ENCODE peak calls at places on chromosomes 16 and 17, in eight cellular contexts. O is hepatocyte, K is uterus, P is GM12878, D is thoracic aorta, H is small intestine, R is endothelial cell of umbilical vein, A is sigmoid colon. C is an unnamed sample.

GRCh38 chr17:47120521-47121095 is 68.5 kb downstream of the CDC27 start:
- DNase-seq in H (no peak), O (no peak), D (no peak), R (no peak), P (no peak), K (no peak), A (no peak), C (no peak)

GRCh38 chr16:80084614-80085013 is 456.2 kb upstream of the DYNLRB2 start:
- DNase-seq in K (peak; percentile 62), O (peak; percentile 88), R (no peak), D (no peak), A (peak; percentile 82), P (no peak), H (peak; percentile 78), C (no peak)

GRCh38 chr16:77723108-77723514 is 797 bp downstream of the NUDT7 start:
- DNase-seq in O (peak; percentile 35), D (no peak), R (peak; percentile 43), A (peak; percentile 65), P (no peak), H (no peak), K (peak; percentile 18), C (no peak)

GRCh38 chr16:83145297-83145696 is 518.5 kb downstream of the CDH13 start:
- DNase-seq in D (no peak), O (no peak), K (no peak), A (no peak), H (no peak), R (no peak), P (no peak), C (no peak)

GRCh38 chr16:85412911-85413520 is 200.1 kb upstream of the GSE1 start:
- DNase-seq in D (no peak), A (peak; percentile 60), O (no peak), K (no peak), H (no peak), R (no peak), P (no peak), C (peak; percentile 64)

GRCh38 chr17:73465130-73465529 is 153.3 kb upstream of the CDC42EP4 start:
- DNase-seq in H (no peak), R (no peak), A (no peak), D (no peak), K (no peak), O (no peak), P (no peak), C (no peak)

GRCh38 chr16:23348579-23349469 is 46.7 kb downstream of the SCNN1B start:
- DNase-seq in R (no peak), O (no peak), P (no peak), H (no peak), K (no peak), A (peak; percentile 26), D (no peak), C (no peak)

GRCh38 chr17:39612291-39612894 is 4.7 kb upstream of the NEUROD2 start:
- DNase-seq in K (no peak), D (no peak), H (no peak), O (no peak), P (no peak), R (no peak), A (no peak), C (no peak)

GRCh38 chr17:45101546-45101882 is 30.8 kb downstream of the PLCD3 start:
- DNase-seq in O (no peak), P (no peak), D (no peak), R (no peak), A (no peak), K (no peak), H (no peak), C (no peak)

GRCh38 chr17:40992666-40993065 is 1.3 kb downstream of the KRTAP3-3 start:
- DNase-seq in H (peak; percentile 10), R (no peak), O (no peak), P (no peak), A (no peak), D (no peak), K (no peak), C (no peak)

GRCh38 chr17:76511562-76512365 is 10.5 kb upstream of the RHBDF2 start:
- DNase-seq in H (no peak), D (no peak), K (no peak), P (no peak), A (no peak), O (no peak), R (no peak), C (no peak)

GRCh38 chr16:19860146-19861030 is 24.3 kb downstream of the GPRC5B start:
- DNase-seq in D (no peak), P (no peak), H (no peak), R (no peak), K (no peak), A (peak; percentile 19), O (peak; percentile 39), C (no peak)

GRCh38 chr17:1573932-1574696 is 11.5 kb upstream of the PITPNA start:
- DNase-seq in P (no peak), O (peak; percentile 94), D (peak; percentile 55), R (peak; percentile 76), K (peak; percentile 84), A (peak; percentile 94), H (peak; percentile 79), C (peak; percentile 98)

GRCh38 chr17:27540300-27541105 is 84.3 kb downstream of the KSR1 start:
- DNase-seq in H (peak; percentile 74), D (peak; percentile 66), R (no peak), K (peak; percentile 86), O (peak; percentile 86), P (no peak), A (peak; percentile 96), C (peak; percentile 92)

GRCh38 chr16:28482026-28482425 is 9.8 kb downstream of the CLN3 start:
- DNase-seq in P (no peak), D (no peak), K (no peak), A (no peak), O (no peak), R (no peak), H (no peak), C (no peak)

GRCh38 chr17:59512844-59513383 is 52.5 kb upstream of the DHX40 start:
- DNase-seq in R (no peak), A (no peak), K (no peak), D (no peak), H (no peak), O (no peak), P (no peak), C (no peak)

GRCh38 chr16:2829501-2830354 is at the start of gene ZG16B:
- DNase-seq in A (no peak), P (no peak), K (no peak), D (no peak), O (no peak), H (peak; percentile 58), R (no peak), C (peak; percentile 55)

GRCh38 chr16:77834600-77834963 is 46.2 kb downstream of the VAT1L start:
- DNase-seq in H (no peak), A (no peak), O (peak; percentile 49), K (no peak), D (no peak), R (no peak), P (no peak), C (no peak)

GRCh38 chr17:28727727-28728363 is 743 bp upstream of the NEK8 start:
- DNase-seq in P (peak; percentile 91), R (peak; percentile 50), H (peak; percentile 80), O (peak; percentile 86), D (no peak), A (peak; percentile 77), K (peak; percentile 51), C (peak; percentile 71)

GRCh38 chr16:6018848-6019489 is 921.4 kb upstream of the EEF2KMT start:
- DNase-seq in H (no peak), R (no peak), A (no peak), O (peak; percentile 9), D (no peak), P (no peak), K (no peak), C (no peak)

GRCh38 chr17:2755941-2756724 is 6.7 kb upstream of the CCDC92B start:
- DNase-seq in K (no peak), R (no peak), P (no peak), H (no peak), D (no peak), A (no peak), O (peak; percentile 37), C (no peak)

GRCh38 chr17:2357931-2358434 is 20.7 kb downstream of the SGSM2 start:
- DNase-seq in O (no peak), D (no peak), R (no peak), P (no peak), A (no peak), K (no peak), H (no peak), C (no peak)

GRCh38 chr16:68526143-68526781 is 12.8 kb upstream of the ZFP90 start:
- DNase-seq in H (no peak), D (no peak), P (no peak), A (no peak), R (no peak), K (no peak), O (no peak), C (no peak)

GRCh38 chr17:44132275-44132821 is 8.9 kb upstream of the HDAC5 start:
- DNase-seq in P (no peak), H (no peak), O (no peak), R (no peak), K (no peak), D (no peak), A (no peak), C (no peak)

GRCh38 chr16:89538286-89538685 is 22.2 kb upstream of the RPL13 start:
- DNase-seq in D (no peak), K (no peak), R (no peak), A (no peak), P (no peak), H (no peak), O (no peak), C (no peak)
- H3K36me3 ChIP-seq in D (peaks cover 48% of the 10 kb centered on the region), K (no peaks in the 10 kb centered on the region), R (no peaks in the 10 kb centered on the region), A (peaks cover 44% of the 10 kb centered on the region), P (peaks cover 18% of the 10 kb centered on the region), H (peaks cover 14% of the 10 kb centered on the region), O (no peaks in the 10 kb centered on the region), C (no peaks in the 10 kb centered on the region)

GRCh38 chr17:81406117-81406953 is 11.1 kb downstream of the BAHCC1 start:
- DNase-seq in D (no peak), K (peak; percentile 78), O (no peak), P (no peak), A (no peak), R (no peak), H (no peak), C (no peak)
- H3K4me3 ChIP-seq in D (peak overlapping the region; percentile 58), K (peak overlapping the region; percentile 1), O (no peak overlapping the region), P (no peak overlapping the region), A (peak overlapping the region; percentile 3), R (no peak overlapping the region), H (no peak overlapping the region), C (no peak overlapping the region)

GRCh38 chr16:87705780-87706277 is 60.0 kb downstream of the KLHDC4 start:
- DNase-seq in D (no peak), A (no peak), O (peak; percentile 42), P (no peak), K (no peak), R (no peak), H (no peak), C (peak; percentile 80)
- H3K36me3 ChIP-seq in D (peaks cover 42% of the 10 kb centered on the region), A (peaks cover 10% of the 10 kb centered on the region), O (no peaks in the 10 kb centered on the region), P (peaks cover 11% of the 10 kb centered on the region), K (no peaks in the 10 kb centered on the region), R (peaks cover under 1% of the 10 kb centered on the region), H (peaks cover 15% of the 10 kb centered on the region), C (peaks cover 79% of the 10 kb centered on the region)

DNA sequence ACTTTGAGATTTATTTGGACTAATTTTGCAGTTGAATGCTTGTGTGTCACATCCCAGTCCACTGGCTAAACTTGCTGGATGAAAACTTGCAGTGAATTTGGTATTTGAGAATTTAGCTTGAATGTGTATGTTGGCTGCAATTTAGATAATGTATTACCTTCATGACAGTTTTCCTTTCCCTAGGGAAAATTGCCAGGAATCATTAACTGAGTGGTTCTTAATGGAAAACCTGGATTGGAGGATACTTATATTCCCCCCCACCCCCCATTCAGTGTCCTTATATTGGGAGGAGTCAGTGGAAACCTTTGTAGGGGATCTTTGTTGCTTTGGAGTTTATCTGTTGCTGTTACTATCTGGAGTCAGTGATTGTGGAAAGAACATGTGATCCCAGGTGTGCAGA is 67.6 kb downstream of the KPNA2 start:
- DNase-seq in H (no peak), K (no peak), A (no peak), O (no peak), P (no peak), R (peak; percentile 28), D (no peak), C (no peak)
- H3K4me3 ChIP-seq in H (no peak overlapping the region), K (peak overlapping the region; percentile 12), A (no peak overlapping the region), O (peak overlapping the region; percentile 50), P (peak overlapping the region; percentile 70), R (no peak overlapping the region), D (peak overlapping the region; percentile 94), C (peak overlapping the region; percentile 69)

C was measured in left lung.